ENCODE peak calls at places on chromosomes 6 and 20, in seven cellular contexts. Y, J, T, R, N, V and X are unnamed samples.

GRCh38 chr6:90478278-90478677 is 108.6 kb downstream of the MAP3K7 start:
- DNase-seq in Y (no peak), J (no peak), T (no peak), R (no peak), N (no peak), V (no peak), X (no peak)

GRCh38 chr6:5135783-5136376 is 50.7 kb downstream of the PPP1R3G start:
- DNase-seq in Y (no peak), J (peak), T (no peak), R (no peak), N (no peak), V (peak), X (no peak)

GRCh38 chr6:83505376-83505775 is 7.0 kb upstream of the PRSS35 start:
- DNase-seq in Y (no peak), J (no peak), T (no peak), R (no peak), N (no peak), V (no peak), X (no peak)

GRCh38 chr6:157962601-157963084 is 19.0 kb upstream of the SYNJ2 start:
- DNase-seq in Y (peak), J (no peak), T (peak), R (no peak), N (no peak), V (no peak), X (peak)

GRCh38 chr6:110495949-110496348 is 19.5 kb upstream of the SLC22A16 start:
- DNase-seq in Y (no peak), J (no peak), T (no peak), R (no peak), N (no peak), V (no peak), X (no peak)

GRCh38 chr6:18389479-18389878 is 2.3 kb downstream of the RNF144B start:
- DNase-seq in Y (no peak), J (no peak), T (peak), R (no peak), N (no peak), V (no peak), X (no peak)

GRCh38 chr6:128124713-128125112 is 223.9 kb upstream of the THEMIS start:
- DNase-seq in Y (no peak), J (no peak), T (peak), R (no peak), N (no peak), V (no peak), X (peak)

GRCh38 chr6:106275692-106276091 is 49.9 kb downstream of the ATG5 start:
- DNase-seq in Y (no peak), J (no peak), T (peak), R (no peak), N (no peak), V (no peak), X (no peak)

GRCh38 chr6:12538881-12539357 is 177.6 kb upstream of the PHACTR1 start:
- DNase-seq in Y (no peak), J (no peak), T (no peak), R (no peak), N (no peak), V (no peak), X (peak)

GRCh38 chr20:51335329-51335841 is 207.1 kb downstream of the NFATC2 start:
- DNase-seq in Y (peak), J (no peak), T (peak), R (peak), N (no peak), V (no peak), X (peak)

GRCh38 chr20:12153616-12154015 is 235.9 kb downstream of the BTBD3 start:
- DNase-seq in Y (no peak), J (no peak), T (no peak), R (no peak), N (no peak), V (no peak), X (no peak)

GRCh38 chr6:53359843-53360834 is 11.4 kb upstream of the ELOVL5 start:
- DNase-seq in Y (no peak), J (no peak), T (peak), R (no peak), N (no peak), V (no peak), X (peak)